ENCODE peak calls at places on chromosome 4, in ten cellular contexts. E is MCF 10A; U is H9; C is CD4-positive, alpha-beta T cell; A is Caco-2; F is NCI-H2081; Q is lung microvascular endothelial cell; W is neural crest cell; L is EL; K is occipital lobe. X is an unnamed sample.

GRCh38 chr4:54495091-54495490 is 162.7 kb upstream of the KIT start:
- DNase-seq in E (no peak), U (no peak), C (no peak), A (no peak), F (no peak), Q (no peak), W (no peak), L (peak), K (no peak), X (peak)

GRCh38 chr4:170849969-170850368 is 760.2 kb upstream of the AADAT start:
- DNase-seq in E (no peak), U (no peak), C (no peak), A (no peak), F (no peak), Q (no peak), W (no peak), L (no peak), K (no peak), X (no peak)

GRCh38 chr4:164446516-164446915 is 307.4 kb upstream of the SMIM31 start:
- DNase-seq in E (peak), U (no peak), C (no peak), A (no peak), F (no peak), Q (no peak), W (no peak), L (no peak), K (no peak), X (no peak)

GRCh38 chr4:108783666-108784463 is 21.0 kb upstream of the ETNPPL start:
- DNase-seq in E (peak), U (no peak), C (no peak), A (no peak), F (no peak), Q (peak), W (no peak), L (no peak), K (no peak), X (peak)

GRCh38 chr4:71709961-71710360 is 73.9 kb downstream of the GC start:
- DNase-seq in E (peak), U (no peak), C (no peak), A (no peak), F (no peak), Q (no peak), W (no peak), L (peak), K (no peak), X (peak)

GRCh38 chr4:51995647-51996046 is 24.5 kb downstream of the LRRC66 start:
- DNase-seq in E (no peak), U (no peak), C (no peak), A (no peak), F (no peak), Q (no peak), W (no peak), L (no peak), K (no peak), X (no peak)

GRCh38 chr4:135240796-135241195 is 1039.2 kb upstream of the PABPC4L start:
- DNase-seq in E (peak), U (no peak), C (no peak), A (no peak), F (no peak), Q (no peak), W (no peak), L (no peak), K (peak), X (no peak)

GRCh38 chr4:4647041-4647440 is 105.2 kb upstream of the STX18 start:
- DNase-seq in E (no peak), U (no peak), C (no peak), A (no peak), F (no peak), Q (no peak), W (no peak), L (peak), K (no peak), X (peak)

GRCh38 chr4:168678751-168679366 is 182.0 kb downstream of the PALLD start:
- DNase-seq in E (no peak), U (no peak), C (no peak), A (no peak), F (no peak), Q (no peak), W (no peak), L (no peak), K (no peak), X (no peak)

GRCh38 chr4:8582436-8582835 is 2.2 kb downstream of the GPR78 start:
- DNase-seq in E (no peak), U (no peak), C (no peak), A (no peak), F (no peak), Q (no peak), W (no peak), L (no peak), K (no peak), X (no peak)

GRCh38 chr4:115944146-115944905 is 830.9 kb upstream of the NDST4 start:
- DNase-seq in E (no peak), U (no peak), C (no peak), A (no peak), F (no peak), Q (no peak), W (no peak), L (no peak), K (no peak), X (no peak)

GRCh38 chr4:41024556-41025491 is 189.5 kb downstream of the APBB2 start:
- DNase-seq in E (no peak), U (no peak), C (no peak), A (peak), F (no peak), Q (peak), W (no peak), L (no peak), K (no peak), X (no peak)

GRCh38 chr4:3461515-3462291 is 1.4 kb upstream of the DOK7 start:
- DNase-seq in E (peak), U (no peak), C (no peak), A (no peak), F (peak), Q (no peak), W (no peak), L (no peak), K (peak), X (no peak)

GRCh38 chr4:149050840-149051239 is 608.6 kb upstream of the NR3C2 start:
- DNase-seq in E (no peak), U (peak), C (no peak), A (peak), F (no peak), Q (no peak), W (no peak), L (no peak), K (no peak), X (no peak)

GRCh38 chr4:74627516-74627915 is 166.8 kb downstream of the BTC start:
- DNase-seq in E (no peak), U (no peak), C (no peak), A (peak), F (no peak), Q (no peak), W (no peak), L (no peak), K (no peak), X (no peak)

GRCh38 chr4:73701116-73701515 is 39.3 kb upstream of the CXCL8 start:
- DNase-seq in E (no peak), U (no peak), C (no peak), A (no peak), F (no peak), Q (peak), W (no peak), L (peak), K (no peak), X (peak)

GRCh38 chr4:173217727-173218126 is 49.1 kb downstream of the GALNT7 start:
- DNase-seq in E (peak), U (no peak), C (no peak), A (no peak), F (no peak), Q (peak), W (no peak), L (peak), K (no peak), X (peak)

GRCh38 chr4:56147371-56147770 is 198.6 kb downstream of the CEP135 start:
- DNase-seq in E (peak), U (no peak), C (no peak), A (no peak), F (no peak), Q (no peak), W (no peak), L (no peak), K (no peak), X (peak)

GRCh38 chr4:113471141-113471860 is 290.2 kb downstream of the CAMK2D start:
- DNase-seq in E (no peak), U (no peak), C (no peak), A (no peak), F (no peak), Q (no peak), W (no peak), L (no peak), K (no peak), X (peak)

GRCh38 chr4:19844436-19844835 is 407.3 kb upstream of the SLIT2 start:
- DNase-seq in E (peak), U (no peak), C (no peak), A (no peak), F (no peak), Q (peak), W (no peak), L (peak), K (no peak), X (no peak)

GRCh38 chr4:7419961-7420660 is 14.6 kb downstream of the PSAPL1 start:
- DNase-seq in E (no peak), U (peak), C (no peak), A (no peak), F (no peak), Q (no peak), W (no peak), L (no peak), K (no peak), X (no peak)

GRCh38 chr4:3251691-3252479 is 2.9 kb downstream of the MSANTD1 start:
- DNase-seq in E (no peak), U (peak), C (no peak), A (no peak), F (no peak), Q (no peak), W (no peak), L (no peak), K (no peak), X (no peak)

GRCh38 chr4:37584087-37584486 is 102.1 kb downstream of the RELL1 start:
- DNase-seq in E (no peak), U (no peak), C (no peak), A (peak), F (no peak), Q (no peak), W (no peak), L (no peak), K (no peak), X (no peak)

GRCh38 chr4:98542011-98542410 is 116.4 kb downstream of the TSPAN5 start:
- DNase-seq in E (no peak), U (no peak), C (no peak), A (no peak), F (no peak), Q (no peak), W (no peak), L (no peak), K (no peak), X (no peak)

GRCh38 chr4:3783691-3784306 is 17.6 kb downstream of the ADRA2C start:
- DNase-seq in E (no peak), U (peak), C (no peak), A (peak), F (no peak), Q (no peak), W (peak), L (no peak), K (no peak), X (peak)

GRCh38 chr4:14178421-14178820 is 550.9 kb upstream of the BOD1L1 start:
- DNase-seq in E (peak), U (no peak), C (no peak), A (no peak), F (no peak), Q (peak), W (no peak), L (peak), K (no peak), X (peak)

GRCh38 chr4:8830056-8830455 is 41.6 kb downstream of the HMX1 start:
- DNase-seq in E (no peak), U (no peak), C (no peak), A (no peak), F (no peak), Q (no peak), W (no peak), L (no peak), K (no peak), X (no peak)

GRCh38 chr4:185359767-185360446 is 35.8 kb downstream of the LRP2BP start:
- DNase-seq in E (peak), U (no peak), C (no peak), A (no peak), F (no peak), Q (peak), W (no peak), L (peak), K (no peak), X (peak)

GRCh38 chr4:5732158-5732557 is 21.2 kb downstream of the EVC start:
- DNase-seq in E (no peak), U (no peak), C (no peak), A (no peak), F (no peak), Q (no peak), W (no peak), L (no peak), K (no peak), X (no peak)

GRCh38 chr4:3108211-3108610 is 33.7 kb downstream of the HTT start:
- DNase-seq in E (no peak), U (no peak), C (no peak), A (no peak), F (no peak), Q (peak), W (no peak), L (peak), K (no peak), X (peak)

GRCh38 chr4:88308587-88308986 is 24.2 kb upstream of the PPM1K start:
- DNase-seq in E (no peak), U (no peak), C (no peak), A (no peak), F (no peak), Q (no peak), W (no peak), L (no peak), K (no peak), X (no peak)

GRCh38 chr4:48033825-48034413 is 17.3 kb downstream of the NIPAL1 start:
- DNase-seq in E (peak), U (no peak), C (peak), A (peak), F (peak), Q (peak), W (peak), L (peak), K (no peak), X (peak)

GRCh38 chr4:125639182-125639621 is 324.4 kb downstream of the FAT4 start:
- DNase-seq in E (no peak), U (peak), C (no peak), A (no peak), F (no peak), Q (no peak), W (no peak), L (no peak), K (no peak), X (peak)

GRCh38 chr4:15469402-15470148 is at the start of gene CC2D2A:
- DNase-seq in E (no peak), U (peak), C (no peak), A (peak), F (no peak), Q (peak), W (peak), L (peak), K (no peak), X (peak)

GRCh38 chr4:929970-930625 is 2.0 kb downstream of the GAK start:
- DNase-seq in E (no peak), U (no peak), C (no peak), A (no peak), F (no peak), Q (no peak), W (no peak), L (no peak), K (no peak), X (peak)

GRCh38 chr4:8637456-8637984 is 45.0 kb downstream of the CPZ start:
- DNase-seq in E (no peak), U (no peak), C (no peak), A (no peak), F (no peak), Q (no peak), W (no peak), L (no peak), K (no peak), X (no peak)